ENCODE peak calls at places on chromosomes 1 and 21, in ten cellular contexts. M is PC-3; G is adrenal gland; U is stomach; K is fibroblast of lung; C is RWPE2; V is GM23248; N is A549; Q is left ventricle myocardium inferior; S is CD4-positive, alpha-beta memory T cell. H is an unnamed sample.

GRCh38 chr1:44801491-44802305 is 1.5 kb downstream of the PLK3 start:
- DNase-seq in M (no peak), G (no peak), U (no peak), K (no peak), C (no peak), V (peak; percentile 59), N (no peak), Q (peak; percentile 20), S (peak; percentile 49), H (peak; percentile 78)

GRCh38 chr1:227449727-227450420 is 113.5 kb upstream of the ZNF678 start:
- DNase-seq in M (no peak), G (no peak), U (no peak), K (no peak), C (no peak), V (no peak), N (no peak), Q (no peak), S (no peak), H (no peak)

GRCh38 chr1:57190898-57191297 is 225.1 kb upstream of the C8B start:
- DNase-seq in M (no peak), G (no peak), U (no peak), K (no peak), C (no peak), V (no peak), N (no peak), Q (no peak), S (no peak), H (no peak)

GRCh38 chr21:34965200-34966174 is 83.6 kb downstream of the RUNX1 start:
- DNase-seq in M (peak; percentile 93), G (no peak), U (no peak), K (peak; percentile 77), C (no peak), V (peak; percentile 76), N (peak; percentile 12), Q (no peak), S (no peak), H (no peak)

GRCh38 chr1:17243274-17243673 is 5.6 kb upstream of the PADI3 start:
- DNase-seq in M (no peak), G (no peak), U (no peak), K (no peak), C (no peak), V (no peak), N (no peak), Q (no peak), S (no peak), H (no peak)

GRCh38 chr1:97396463-97396862 is 524.4 kb downstream of the DPYD start:
- DNase-seq in M (no peak), G (no peak), U (no peak), K (peak; percentile 59), C (no peak), V (peak; percentile 67), N (no peak), Q (no peak), S (no peak), H (no peak)

GRCh38 chr21:35426484-35426883 is 377.4 kb upstream of the RUNX1 start:
- DNase-seq in M (no peak), G (no peak), U (no peak), K (no peak), C (no peak), V (no peak), N (no peak), Q (no peak), S (no peak), H (no peak)

GRCh38 chr1:99481391-99481996 is 164.4 kb upstream of the PALMD start:
- DNase-seq in M (peak; percentile 83), G (peak; percentile 76), U (no peak), K (peak; percentile 57), C (no peak), V (peak; percentile 80), N (peak; percentile 55), Q (no peak), S (peak; percentile 50), H (no peak)

GRCh38 chr1:60886793-60887331 is 195.5 kb upstream of the NFIA start:
- DNase-seq in M (no peak), G (no peak), U (no peak), K (no peak), C (no peak), V (no peak), N (no peak), Q (no peak), S (no peak), H (peak; percentile 31)

GRCh38 chr1:114554577-114554976 is 26.8 kb downstream of the BCAS2 start:
- DNase-seq in M (no peak), G (no peak), U (no peak), K (no peak), C (no peak), V (no peak), N (no peak), Q (no peak), S (no peak), H (no peak)

GRCh38 chr21:26845066-26845749 is at the start of gene ADAMTS1:
- DNase-seq in M (peak; percentile 76), G (peak; percentile 63), U (peak; percentile 71), K (peak; percentile 70), C (peak; percentile 77), V (peak; percentile 94), N (peak; percentile 38), Q (peak; percentile 92), S (no peak), H (peak; percentile 86)

GRCh38 chr21:34900376-34900775 is 148.7 kb downstream of the RUNX1 start:
- DNase-seq in M (peak; percentile 96), G (no peak), U (no peak), K (peak; percentile 53), C (no peak), V (no peak), N (no peak), Q (no peak), S (no peak), H (no peak)

GRCh38 chr1:205520709-205521108 is 16.2 kb downstream of the CDK18 start:
- DNase-seq in M (no peak), G (no peak), U (no peak), K (no peak), C (no peak), V (no peak), N (no peak), Q (no peak), S (no peak), H (no peak)

GRCh38 chr1:185108324-185108723 is 48.4 kb downstream of the TRMT1L start:
- DNase-seq in M (no peak), G (no peak), U (no peak), K (peak; percentile 3), C (no peak), V (peak; percentile 46), N (peak; percentile 19), Q (no peak), S (no peak), H (no peak)

GRCh38 chr1:27658951-27659496 is 13.0 kb downstream of the IFI6 start:
- DNase-seq in M (peak; percentile 64), G (peak; percentile 75), U (no peak), K (peak; percentile 71), C (peak; percentile 69), V (peak; percentile 97), N (no peak), Q (no peak), S (no peak), H (no peak)

GRCh38 chr1:46181343-46182260 is 5.3 kb upstream of the P3R3URF start:
- DNase-seq in M (peak; percentile 83), G (no peak), U (no peak), K (peak; percentile 59), C (no peak), V (peak; percentile 35), N (no peak), Q (no peak), S (no peak), H (no peak)

GRCh38 chr1:214454619-214455396 is 96.6 kb downstream of the PTPN14 start:
- DNase-seq in M (peak; percentile 64), G (no peak), U (no peak), K (peak; percentile 86), C (no peak), V (peak; percentile 65), N (no peak), Q (no peak), S (no peak), H (no peak)

GRCh38 chr21:15686506-15686905 is 43.3 kb upstream of the USP25 start:
- DNase-seq in M (no peak), G (no peak), U (no peak), K (no peak), C (no peak), V (no peak), N (no peak), Q (no peak), S (no peak), H (no peak)
- H3K27ac ChIP-seq in M (no peak overlapping the region), G (no peak overlapping the region), U (no peak overlapping the region), K (no peak overlapping the region), C (no peak overlapping the region), V (peak overlapping the region; percentile 52), N (no peak overlapping the region), Q (no peak overlapping the region), S (no peak overlapping the region), H (no peak overlapping the region)

GRCh38 chr1:116226017-116226416 is 114.8 kb downstream of the MAB21L3 start:
- DNase-seq in M (no peak), G (no peak), U (no peak), K (no peak), C (no peak), V (no peak), N (no peak), Q (no peak), S (no peak), H (no peak)
- H3K4me1 ChIP-seq in M (no peaks in the 10 kb centered on the region), G (no peaks in the 10 kb centered on the region), U (no peaks in the 10 kb centered on the region), K (no peaks in the 10 kb centered on the region), C (no peaks in the 10 kb centered on the region), V (no peaks in the 10 kb centered on the region), N (no peaks in the 10 kb centered on the region), Q (no peaks in the 10 kb centered on the region), S (peaks cover 4% of the 10 kb centered on the region), H (no peaks in the 10 kb centered on the region)

GRCh38 chr1:24018611-24019580 is 38.8 kb upstream of the SRSF10 start:
- DNase-seq in M (peak; percentile 99), G (peak; percentile 100), U (peak; percentile 99), K (peak; percentile 99), C (peak; percentile 96), V (peak; percentile 100), N (peak; percentile 98), Q (peak; percentile 97), S (no peak), H (peak; percentile 86)
- H3K4me3 ChIP-seq in M (peak overlapping the region; percentile 31), G (no peak overlapping the region), U (no peak overlapping the region), K (no peak overlapping the region), C (no peak overlapping the region), V (peak overlapping the region; percentile 56), N (peak overlapping the region; percentile 17), Q (peak overlapping the region; percentile 34), S (no peak overlapping the region), H (no peak overlapping the region)

GRCh38 chr1:2258996-2259395 is 30.9 kb downstream of the SKI start:
- DNase-seq in M (no peak), G (no peak), U (no peak), K (no peak), C (no peak), V (no peak), N (no peak), Q (no peak), S (peak; percentile 76), H (no peak)

GRCh38 chr1:2259668-2260392 is 31.7 kb downstream of the SKI start:
- DNase-seq in M (no peak), G (peak; percentile 39), U (no peak), K (no peak), C (no peak), V (peak; percentile 73), N (no peak), Q (no peak), S (no peak), H (no peak)

GRCh38 chr1:2256430-2257244 is 28.5 kb downstream of the SKI start:
- DNase-seq in M (no peak), G (no peak), U (no peak), K (no peak), C (no peak), V (no peak), N (no peak), Q (no peak), S (no peak), H (no peak)

GRCh38 chr1:2257245-2257627 is 29.1 kb downstream of the SKI start:
- DNase-seq in M (no peak), G (no peak), U (no peak), K (peak; percentile 76), C (no peak), V (peak; percentile 58), N (no peak), Q (peak; percentile 57), S (no peak), H (no peak)

GRCh38 chr1:2258122-2258812 is 30.1 kb downstream of the SKI start:
- DNase-seq in M (peak; percentile 11), G (no peak), U (no peak), K (no peak), C (no peak), V (no peak), N (no peak), Q (no peak), S (no peak), H (no peak)
- H3K27ac ChIP-seq in M (no peak overlapping the region), G (no peak overlapping the region), U (no peak overlapping the region), K (no peak overlapping the region), C (peak overlapping the region; percentile 2), V (peak overlapping the region; percentile 73), N (no peak overlapping the region), Q (peak overlapping the region; percentile 82), S (peak overlapping the region; percentile 34), H (peak overlapping the region; percentile 41)